ENCODE peak calls at places on chromosomes 16 and 17, in ten cellular contexts. L, B, V, H, P, J, X, Q, D and S are unnamed samples.

GRCh38 chr16:78742501-78743283 is 643.2 kb downstream of the WWOX start:
- DNase-seq in B (no peak), J (peak), H (no peak), L (peak), V (no peak), Q (peak), X (no peak), D (no peak), P (no peak), S (no peak)

GRCh38 chr17:66542967-66543525 is 240.6 kb downstream of the PRKCA start:
- DNase-seq in V (peak), B (peak), L (no peak), J (peak), Q (no peak), D (peak), X (no peak), P (no peak), H (no peak), S (no peak)

GRCh38 chr17:41863074-41863843 is 2.0 kb downstream of the KLHL11 start:
- DNase-seq in H (no peak), D (no peak), Q (no peak), P (no peak), L (no peak), J (no peak), V (no peak), B (no peak), X (no peak), S (no peak)

GRCh38 chr17:9475259-9475658 is 100.4 kb downstream of the STX8 start:
- DNase-seq in Q (no peak), V (no peak), H (no peak), J (no peak), L (no peak), B (peak), P (no peak), X (no peak), D (no peak), S (no peak)

GRCh38 chr17:16406742-16407674 is 8.4 kb upstream of the TRPV2 start:
- DNase-seq in B (peak), V (no peak), X (no peak), Q (no peak), J (peak), D (peak), L (no peak), H (no peak), P (no peak), S (peak)

GRCh38 chr17:36850794-36851193 is 86.5 kb upstream of the LHX1 start:
- DNase-seq in Q (no peak), B (peak), X (peak), L (no peak), H (no peak), J (peak), P (no peak), V (peak), D (peak), S (no peak)

GRCh38 chr16:57626420-57627170 is 1.8 kb upstream of the ADGRG1 start:
- DNase-seq in X (no peak), H (no peak), V (no peak), D (no peak), Q (no peak), B (no peak), L (no peak), J (no peak), P (no peak), S (no peak)

GRCh38 chr17:15431766-15432165 is 35.7 kb downstream of the CDRT4 start:
- DNase-seq in X (no peak), L (no peak), J (no peak), D (no peak), P (no peak), V (no peak), B (no peak), Q (no peak), H (no peak), S (no peak)

GRCh38 chr17:74798239-74798707 is 22.1 kb upstream of the NAT9 start:
- DNase-seq in H (no peak), V (peak), D (peak), B (no peak), L (no peak), J (peak), X (no peak), Q (no peak), P (no peak), S (no peak)

GRCh38 chr16:73043828-73044493 is 4.0 kb downstream of the ZFHX3 start:
- DNase-seq in J (peak), V (no peak), H (no peak), P (no peak), B (no peak), Q (no peak), D (no peak), X (no peak), L (no peak), S (no peak)

GRCh38 chr17:33140413-33141099 is 148.9 kb downstream of the SPACA3 start:
- DNase-seq in X (no peak), H (no peak), J (no peak), L (peak), B (no peak), P (peak), Q (no peak), D (no peak), V (peak), S (peak)

GRCh38 chr16:56669005-56669839 is at the start of gene MT1H:
- DNase-seq in B (no peak), L (no peak), D (no peak), J (no peak), X (no peak), P (no peak), V (peak), Q (no peak), H (no peak), S (no peak)

GRCh38 chr16:46691720-46692119 is 2.3 kb downstream of the ORC6 start:
- DNase-seq in P (no peak), V (no peak), J (no peak), Q (no peak), D (peak), B (peak), H (no peak), X (no peak), L (no peak), S (no peak)

GRCh38 chr17:44587339-44587738 is 30.1 kb downstream of the FZD2 start:
- DNase-seq in X (peak), J (peak), L (no peak), V (peak), H (peak), B (peak), P (no peak), D (peak), Q (no peak), S (no peak)

GRCh38 chr17:60102632-60103047 is 23.9 kb upstream of the HEATR6 start:
- DNase-seq in J (peak), Q (no peak), V (no peak), B (peak), D (peak), X (peak), L (no peak), H (no peak), P (no peak), S (no peak)

GRCh38 chr16:25812215-25812614 is 120.5 kb downstream of the HS3ST4 start:
- DNase-seq in V (no peak), J (no peak), B (no peak), D (no peak), Q (no peak), X (no peak), L (no peak), H (no peak), P (no peak), S (no peak)

GRCh38 chr17:81027591-81028505 is 7.1 kb upstream of the BAIAP2 start:
- DNase-seq in B (no peak), J (no peak), P (no peak), X (no peak), V (no peak), Q (no peak), D (no peak), H (no peak), L (no peak), S (peak)

GRCh38 chr17:11986939-11987329 is 10.3 kb downstream of the ZNF18 start:
- DNase-seq in V (peak), L (no peak), H (peak), P (no peak), X (peak), B (peak), Q (no peak), D (peak), J (peak), S (peak)

GRCh38 chr17:77382356-77382911 is 241.7 kb downstream of the SEC14L1 start:
- DNase-seq in D (no peak), P (no peak), L (no peak), V (no peak), B (no peak), H (no peak), Q (peak), J (no peak), X (no peak), S (no peak)

GRCh38 chr16:77838597-77839255 is 50.4 kb downstream of the VAT1L start:
- DNase-seq in X (no peak), Q (no peak), L (no peak), B (no peak), H (no peak), V (no peak), D (no peak), P (no peak), J (no peak), S (no peak)

GRCh38 chr16:54163197-54163843 is 123.3 kb downstream of the IRX3 start:
- DNase-seq in P (no peak), B (no peak), X (no peak), H (no peak), L (no peak), V (no peak), D (no peak), J (no peak), Q (no peak), S (no peak)